ENCODE peak calls at places on chromosomes 13 and 19, in five cellular contexts. S, O, Y, X and B are unnamed samples.
A peak's percentile ranks its signal among the peaks of the same experiment; 100 is the strongest.

GRCh38 chr13:74883834-74884233 is 598.1 kb downstream of the TBC1D4 start:
- DNase-seq in O (no peak), Y (no peak), X (no peak), S (no peak), B (no peak)

GRCh38 chr19:47215581-47215980 is 15.4 kb downstream of the BBC3 start:
- DNase-seq in O (no peak), S (no peak), X (no peak), Y (no peak), B (no peak)

GRCh38 chr19:19420570-19421301 is 15.3 kb downstream of the GATAD2A start:
- DNase-seq in Y (peak; percentile 8), O (no peak), S (no peak), X (no peak), B (no peak)

GRCh38 chr13:108609353-108609752 is 20.1 kb upstream of the MYO16 start:
- DNase-seq in S (no peak), X (no peak), O (no peak), Y (no peak), B (peak; percentile 6)

GRCh38 chr13:96090240-96091101 is 564 bp downstream of the HS6ST3 start:
- DNase-seq in S (no peak), X (peak; percentile 48), Y (no peak), O (no peak), B (peak; percentile 14)

GRCh38 chr19:55716531-55716930 is 21.7 kb downstream of the NLRP9 start:
- DNase-seq in S (no peak), Y (no peak), X (no peak), O (no peak), B (no peak)

GRCh38 chr13:22592515-22592914 is 588.3 kb upstream of the SGCG start:
- DNase-seq in S (no peak), Y (no peak), O (no peak), X (no peak), B (peak; percentile 8)

GRCh38 chr13:111328803-111329410 is 8.5 kb downstream of the TEX29 start:
- DNase-seq in O (no peak), Y (no peak), S (no peak), X (no peak), B (no peak)

GRCh38 chr19:6181119-6181518 is 45.7 kb downstream of the ACSBG2 start:
- DNase-seq in X (no peak), O (no peak), Y (no peak), S (no peak), B (no peak)

GRCh38 chr19:49231804-49232203 is 74.2 kb downstream of the TRPM4 start:
- DNase-seq in X (no peak), Y (no peak), S (peak; percentile 63), O (no peak), B (no peak)

GRCh38 chr19:14463747-14464146 is 11.4 kb downstream of the PTGER1 start:
- DNase-seq in S (no peak), O (no peak), Y (no peak), X (no peak), B (no peak)

GRCh38 chr13:48400820-48401219 is 12.1 kb downstream of the LPAR6 start:
- DNase-seq in O (no peak), X (no peak), Y (peak; percentile 45), S (no peak), B (peak; percentile 77)

GRCh38 chr13:98622926-98623325 is 46.0 kb upstream of the STK24 start:
- DNase-seq in O (no peak), S (no peak), Y (no peak), X (no peak), B (no peak)

GRCh38 chr13:20353973-20354372 is 121.9 kb upstream of the GJB6 start:
- DNase-seq in S (no peak), O (no peak), Y (peak; percentile 30), X (no peak), B (no peak)

GRCh38 chr13:43433691-43434121 is 353.1 kb downstream of the ENOX1 start:
- DNase-seq in O (no peak), S (no peak), X (no peak), Y (no peak), B (no peak)

GRCh38 chr19:55172741-55173140 is 6.3 kb upstream of the DNAAF3 start:
- DNase-seq in X (no peak), Y (no peak), O (no peak), S (no peak), B (peak; percentile 44)

GRCh38 chr19:18683109-18683954 is at the start of gene CRTC1:
- DNase-seq in X (peak; percentile 98), O (peak; percentile 92), S (peak; percentile 97), Y (peak; percentile 57), B (peak; percentile 98)

GRCh38 chr19:6532244-6532999 is 1.6 kb downstream of the TNFSF9 start:
- DNase-seq in X (peak; percentile 50), O (no peak), S (peak; percentile 65), Y (peak; percentile 32), B (no peak)

GRCh38 chr19:50791594-50792245 is 1.5 kb downstream of the ACP4 start:
- DNase-seq in X (no peak), S (no peak), Y (no peak), O (no peak), B (no peak)

GRCh38 chr19:47618771-47619170 is 9.8 kb downstream of the BICRA start:
- DNase-seq in O (no peak), Y (no peak), S (no peak), X (no peak), B (no peak)

GRCh38 chr13:79451500-79451962 is 29.4 kb upstream of the NDFIP2 start:
- DNase-seq in Y (peak; percentile 81), S (peak; percentile 96), X (peak; percentile 22), O (peak; percentile 72), B (peak; percentile 53)

GRCh38 chr13:94617389-94618000 is 15.8 kb downstream of the GPR180 start:
- DNase-seq in O (no peak), X (no peak), Y (no peak), S (no peak), B (no peak)

GRCh38 chr13:79735228-79735627 is 254.3 kb downstream of the NDFIP2 start:
- DNase-seq in O (no peak), S (no peak), Y (no peak), X (no peak), B (no peak)

GRCh38 chr13:101109005-101109404 is 307.3 kb downstream of the NALCN start:
- DNase-seq in S (no peak), Y (no peak), X (no peak), O (no peak), B (no peak)

GRCh38 chr19:1136918-1137317 is 33.1 kb downstream of the GPX4 start:
- DNase-seq in S (no peak), O (no peak), X (no peak), Y (no peak), B (no peak)